ENCODE peak calls at places on chromosomes 1 and 21, in eight cellular contexts. I is sigmoid colon, Y is body of pancreas, N is colonic mucosa, E is foreskin keratinocyte, G is PC-3, W is uterus, C is keratinocyte. T is an unnamed sample.

GRCh38 chr1:174153085-174153824 is 6.1 kb upstream of the RABGAP1L start:
- DNase-seq in I (no peak), Y (no peak), N (no peak), E (peak; percentile 62), G (peak; percentile 74), W (no peak), C (peak; percentile 15), T (no peak)

GRCh38 chr1:30423570-30423969 is 299.8 kb downstream of the MATN1 start:
- DNase-seq in I (peak; percentile 17), Y (no peak), N (no peak), E (no peak), G (no peak), W (no peak), C (no peak), T (no peak)

GRCh38 chr1:245031041-245031440 is 123.7 kb upstream of the KIF26B start:
- DNase-seq in I (no peak), Y (no peak), N (no peak), E (no peak), G (no peak), W (no peak), C (no peak), T (no peak)

GRCh38 chr1:92291372-92291999 is 7.3 kb downstream of the GLMN start:
- DNase-seq in I (no peak), Y (no peak), N (no peak), E (no peak), G (peak; percentile 75), W (no peak), C (no peak), T (no peak)

GRCh38 chr1:119318466-119319309 is 49.9 kb upstream of the HAO2 start:
- DNase-seq in I (no peak), Y (no peak), N (no peak), E (no peak), G (no peak), W (no peak), C (no peak), T (no peak)

GRCh38 chr1:53685272-53686051 is 53.5 kb downstream of the GLIS1 start:
- DNase-seq in I (no peak), Y (no peak), N (no peak), E (no peak), G (no peak), W (no peak), C (no peak), T (no peak)

GRCh38 chr1:22039594-22040347 is 12.7 kb upstream of the CDC42 start:
- DNase-seq in I (peak; percentile 71), Y (peak; percentile 50), N (peak; percentile 85), E (no peak), G (peak; percentile 66), W (peak; percentile 43), C (no peak), T (peak; percentile 43)

GRCh38 chr1:230365723-230366307 is 60.3 kb downstream of the PGBD5 start:
- DNase-seq in I (no peak), Y (no peak), N (no peak), E (no peak), G (no peak), W (no peak), C (no peak), T (no peak)

GRCh38 chr1:106975944-106976343 is 80.5 kb upstream of the PRMT6 start:
- DNase-seq in I (no peak), Y (no peak), N (no peak), E (no peak), G (peak; percentile 39), W (no peak), C (no peak), T (no peak)
- TF ChIP-seq CTCF in I (no peak), Y (no peak), N (no peak), E (peak; percentile 56), G (peak; percentile 59), W (no peak), C (peak; percentile 8), T (no peak)

GRCh38 chr1:23556661-23557470 is 2.4 kb downstream of the ID3 start:
- DNase-seq in I (no peak), Y (peak; percentile 62), N (no peak), E (peak; percentile 58), G (no peak), W (no peak), C (no peak), T (no peak)

GRCh38 chr1:23559136-23559984 is at the start of gene ID3:
- DNase-seq in I (peak; percentile 98), Y (peak; percentile 98), N (peak; percentile 99), E (peak; percentile 80), G (peak; percentile 96), W (peak; percentile 95), C (no peak), T (peak; percentile 99)

GRCh38 chr1:23558872-23559135 is 497 bp downstream of the ID3 start:
- DNase-seq in I (no peak), Y (no peak), N (no peak), E (no peak), G (no peak), W (no peak), C (no peak), T (no peak)

GRCh38 chr1:23557471-23558124 is 1.7 kb downstream of the ID3 start:
- DNase-seq in I (no peak), Y (no peak), N (peak; percentile 22), E (no peak), G (no peak), W (no peak), C (no peak), T (no peak)

DNA sequence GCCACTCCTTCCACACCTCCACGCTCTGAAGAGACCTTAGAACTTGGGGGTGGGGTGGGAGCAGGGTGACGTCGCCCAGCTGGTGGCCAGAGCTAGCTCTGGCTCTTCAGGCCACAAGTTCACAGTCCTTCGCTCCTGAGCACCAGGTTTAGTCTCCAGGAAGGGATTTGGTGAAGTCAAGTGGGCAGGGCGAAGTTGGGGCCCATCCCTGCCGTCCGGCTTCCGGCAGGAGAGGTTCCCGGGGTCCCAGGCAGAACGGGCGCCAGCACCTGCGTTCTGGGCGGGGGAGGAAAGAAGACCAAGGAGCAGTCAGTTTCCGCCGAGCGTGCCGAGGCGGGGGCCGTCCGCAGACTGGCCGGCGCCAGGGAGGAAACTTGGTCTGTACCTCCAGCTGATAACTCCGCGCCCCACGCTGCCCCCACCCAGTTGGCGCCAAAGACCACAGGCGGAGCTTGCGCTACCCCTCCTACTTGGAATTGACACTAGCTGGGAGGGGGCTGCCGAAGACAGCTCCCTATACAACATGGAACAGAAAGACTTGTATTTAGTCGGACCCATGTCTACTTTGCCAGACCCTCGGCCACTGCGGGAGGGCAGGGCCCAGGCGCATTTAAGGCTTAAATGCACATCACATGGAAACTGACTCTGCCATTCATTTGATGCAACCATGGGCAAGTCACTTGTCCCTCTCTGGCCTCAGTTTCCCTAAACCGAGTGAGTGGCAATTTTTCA is 995 bp downstream of the ID3 start:
- DNase-seq in I (peak; percentile 72), Y (peak; percentile 90), N (peak; percentile 86), E (peak; percentile 10), G (peak; percentile 37), W (peak; percentile 53), C (no peak), T (peak; percentile 83)
- H3K4me1 ChIP-seq in I (peaks cover 84% of the 10 kb centered on the region), Y (peaks cover 84% of the 10 kb centered on the region), N (peaks cover 29% of the 10 kb centered on the region), E (peaks cover 26% of the 10 kb centered on the region), G (peaks cover 67% of the 10 kb centered on the region), W (peaks cover 4% of the 10 kb centered on the region), C (peaks cover 56% of the 10 kb centered on the region), T (peaks cover 39% of the 10 kb centered on the region)

GRCh38 chr1:205360891-205361290 is 4.2 kb upstream of the KLHDC8A start:
- DNase-seq in I (no peak), Y (no peak), N (no peak), E (no peak), G (no peak), W (no peak), C (no peak), T (no peak)
- TF ChIP-seq CTCF in I (no peak), Y (no peak), N (no peak), E (no peak), G (no peak), W (no peak), C (no peak), T (no peak)

DNA sequence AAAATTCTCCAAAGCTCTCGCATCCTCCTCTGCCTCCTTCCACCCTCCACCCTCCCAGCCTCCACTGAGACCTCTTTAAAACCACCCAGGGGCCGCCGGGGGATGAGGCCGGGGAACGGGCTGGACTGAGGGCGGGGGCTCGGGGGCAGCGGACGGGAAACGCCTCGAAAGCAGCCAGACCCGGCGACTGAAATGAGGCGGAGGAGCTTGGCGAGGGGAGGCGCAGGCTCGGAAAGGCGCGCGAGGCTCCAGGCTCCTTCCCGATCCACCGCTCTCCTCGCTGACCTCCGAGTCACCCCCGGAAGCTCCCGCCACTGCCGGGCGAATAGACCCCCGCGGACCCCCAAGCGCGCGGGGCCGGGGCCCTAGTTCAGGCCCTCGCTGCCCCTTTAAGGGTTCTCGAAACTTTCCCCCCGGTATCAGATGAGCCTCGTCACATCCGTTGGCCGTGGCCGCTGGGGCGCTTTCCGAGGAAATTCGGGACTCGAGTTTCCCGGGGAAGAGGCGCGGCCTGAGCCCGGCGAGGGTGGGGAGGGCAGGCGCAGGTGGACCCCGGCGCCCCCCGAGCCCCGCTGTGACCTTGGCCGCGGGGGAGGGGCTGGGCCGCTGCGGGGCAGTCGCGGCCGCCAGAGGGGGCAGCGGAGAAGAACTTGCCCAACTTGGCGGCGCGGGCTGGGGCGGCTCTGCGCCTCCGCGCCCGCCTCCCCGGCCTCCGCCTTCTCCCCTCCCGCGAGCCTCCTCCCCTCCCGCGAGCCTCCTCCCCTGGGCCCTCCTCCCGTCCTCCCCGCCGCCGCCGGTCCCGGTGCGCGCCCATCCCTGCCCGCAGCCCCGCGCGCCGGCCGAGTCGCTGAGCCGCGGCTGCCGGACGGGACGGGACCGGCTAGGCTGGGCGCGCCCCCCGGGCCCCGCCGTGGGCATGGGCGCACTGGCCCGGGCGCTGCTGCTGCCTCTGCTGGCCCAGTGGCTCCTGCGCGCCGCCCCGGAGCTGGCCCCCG is at the start of gene BACE2:
- DNase-seq in I (peak; percentile 93), Y (peak; percentile 82), N (peak; percentile 88), E (no peak), G (peak; percentile 74), W (peak; percentile 83), C (no peak), T (peak; percentile 93)
- H3K4me1 ChIP-seq in I (peaks cover 30% of the 10 kb centered on the region), Y (peaks cover 49% of the 10 kb centered on the region), N (no peaks in the 10 kb centered on the region), E (peaks cover 31% of the 10 kb centered on the region), G (peaks cover 51% of the 10 kb centered on the region), W (no peaks in the 10 kb centered on the region), C (peaks cover 40% of the 10 kb centered on the region), T (peaks cover 41% of the 10 kb centered on the region)

GRCh38 chr1:195897072-195897471 is 711.2 kb downstream of the KCNT2 start:
- DNase-seq in I (no peak), Y (no peak), N (no peak), E (no peak), G (peak; percentile 22), W (no peak), C (no peak), T (no peak)
- TF ChIP-seq CTCF in I (no peak), Y (no peak), N (no peak), E (peak; percentile 53), G (peak; percentile 31), W (no peak), C (no peak), T (no peak)